ENCODE peak calls at places on chromosome 22, in nine cellular contexts. One of them, this sample, is unnamed.

GRCh38 chr22:43848366-43849171 is 13.7 kb downstream of the SULT4A1 start:
- DNase-seq in MM.1S: no peak
- DNase-seq in gastrocnemius medialis: no peak
- DNase-seq in hepatocyte: peak; percentile 69
- DNase-seq in OCI-LY7: no peak
- DNase-seq in naive thymus-derived CD4-positive, alpha-beta T cell: no peak
- DNase-seq in mammary epithelial cell: no peak
- DNase-seq in heart left ventricle: peak; percentile 33
- DNase-seq in right atrium auricular region: no peak
- DNase-seq in this sample: no peak

GRCh38 chr22:30045901-30046715 is 34.2 kb upstream of the HORMAD2 start:
- DNase-seq in naive thymus-derived CD4-positive, alpha-beta T cell: no peak
- DNase-seq in OCI-LY7: no peak
- DNase-seq in hepatocyte: no peak
- DNase-seq in MM.1S: no peak
- DNase-seq in gastrocnemius medialis: no peak
- DNase-seq in mammary epithelial cell: no peak
- DNase-seq in heart left ventricle: no peak
- DNase-seq in right atrium auricular region: peak; percentile 21
- DNase-seq in this sample: no peak

GRCh38 chr22:49853981-49854791 is 542 bp downstream of the ZBED4 start:
- DNase-seq in hepatocyte: peak; percentile 59
- DNase-seq in OCI-LY7: peak; percentile 47
- DNase-seq in MM.1S: peak; percentile 29
- DNase-seq in gastrocnemius medialis: no peak
- DNase-seq in naive thymus-derived CD4-positive, alpha-beta T cell: peak; percentile 34
- DNase-seq in right atrium auricular region: no peak
- DNase-seq in heart left ventricle: no peak
- DNase-seq in mammary epithelial cell: peak; percentile 29
- DNase-seq in this sample: no peak

GRCh38 chr22:49726022-49726681 is 101.5 kb downstream of the BRD1 start:
- DNase-seq in hepatocyte: no peak
- DNase-seq in right atrium auricular region: no peak
- DNase-seq in naive thymus-derived CD4-positive, alpha-beta T cell: no peak
- DNase-seq in gastrocnemius medialis: no peak
- DNase-seq in mammary epithelial cell: no peak
- DNase-seq in heart left ventricle: no peak
- DNase-seq in OCI-LY7: no peak
- DNase-seq in MM.1S: no peak
- DNase-seq in this sample: no peak

GRCh38 chr22:45688606-45689080 is 17.0 kb downstream of the ATXN10 start:
- DNase-seq in hepatocyte: peak; percentile 68
- DNase-seq in OCI-LY7: no peak
- DNase-seq in heart left ventricle: no peak
- DNase-seq in gastrocnemius medialis: peak; percentile 27
- DNase-seq in right atrium auricular region: no peak
- DNase-seq in MM.1S: no peak
- DNase-seq in mammary epithelial cell: peak; percentile 62
- DNase-seq in naive thymus-derived CD4-positive, alpha-beta T cell: no peak
- DNase-seq in this sample: no peak

GRCh38 chr22:31082606-31083376 is 1.7 kb downstream of the SMTN start:
- DNase-seq in gastrocnemius medialis: no peak
- DNase-seq in naive thymus-derived CD4-positive, alpha-beta T cell: peak; percentile 42
- DNase-seq in mammary epithelial cell: peak; percentile 62
- DNase-seq in heart left ventricle: peak; percentile 85
- DNase-seq in OCI-LY7: peak; percentile 55
- DNase-seq in MM.1S: no peak
- DNase-seq in right atrium auricular region: peak; percentile 83
- DNase-seq in hepatocyte: peak; percentile 80
- DNase-seq in this sample: no peak

GRCh38 chr22:23547818-23548500 is 32.1 kb downstream of the IGLL1 start:
- DNase-seq in heart left ventricle: no peak
- DNase-seq in gastrocnemius medialis: no peak
- DNase-seq in mammary epithelial cell: peak; percentile 10
- DNase-seq in MM.1S: no peak
- DNase-seq in right atrium auricular region: no peak
- DNase-seq in OCI-LY7: no peak
- DNase-seq in hepatocyte: no peak
- DNase-seq in naive thymus-derived CD4-positive, alpha-beta T cell: no peak
- DNase-seq in this sample: no peak

GRCh38 chr22:24165673-24166072 is 15.6 kb upstream of the SUSD2 start:
- DNase-seq in naive thymus-derived CD4-positive, alpha-beta T cell: no peak
- DNase-seq in hepatocyte: no peak
- DNase-seq in right atrium auricular region: no peak
- DNase-seq in mammary epithelial cell: peak; percentile 62
- DNase-seq in OCI-LY7: no peak
- DNase-seq in MM.1S: no peak
- DNase-seq in gastrocnemius medialis: no peak
- DNase-seq in heart left ventricle: no peak
- DNase-seq in this sample: no peak

GRCh38 chr22:29581799-29582198 is 886 bp upstream of the NIPSNAP1 start:
- DNase-seq in gastrocnemius medialis: no peak
- DNase-seq in heart left ventricle: no peak
- DNase-seq in right atrium auricular region: no peak
- DNase-seq in hepatocyte: no peak
- DNase-seq in naive thymus-derived CD4-positive, alpha-beta T cell: no peak
- DNase-seq in mammary epithelial cell: peak; percentile 53
- DNase-seq in MM.1S: no peak
- DNase-seq in OCI-LY7: no peak
- DNase-seq in this sample: no peak

GRCh38 chr22:49088801-49089791 is 738.6 kb downstream of the BRD1 start:
- DNase-seq in naive thymus-derived CD4-positive, alpha-beta T cell: no peak
- DNase-seq in MM.1S: no peak
- DNase-seq in mammary epithelial cell: no peak
- DNase-seq in hepatocyte: no peak
- DNase-seq in OCI-LY7: no peak
- DNase-seq in gastrocnemius medialis: no peak
- DNase-seq in right atrium auricular region: no peak
- DNase-seq in heart left ventricle: no peak
- DNase-seq in this sample: no peak

GRCh38 chr22:29369460-29369859 is 18.9 kb downstream of the AP1B1 start:
- DNase-seq in naive thymus-derived CD4-positive, alpha-beta T cell: no peak
- DNase-seq in OCI-LY7: no peak
- DNase-seq in right atrium auricular region: peak; percentile 89
- DNase-seq in mammary epithelial cell: no peak
- DNase-seq in hepatocyte: peak; percentile 77
- DNase-seq in gastrocnemius medialis: peak; percentile 46
- DNase-seq in MM.1S: no peak
- DNase-seq in heart left ventricle: peak; percentile 80
- DNase-seq in this sample: no peak

GRCh38 chr22:45200862-45201511 is 37.3 kb downstream of the NUP50 start:
- DNase-seq in MM.1S: no peak
- DNase-seq in gastrocnemius medialis: no peak
- DNase-seq in OCI-LY7: no peak
- DNase-seq in naive thymus-derived CD4-positive, alpha-beta T cell: no peak
- DNase-seq in heart left ventricle: no peak
- DNase-seq in right atrium auricular region: no peak
- DNase-seq in hepatocyte: no peak
- DNase-seq in mammary epithelial cell: peak; percentile 17
- DNase-seq in this sample: no peak

GRCh38 chr22:50016988-50017700 is 4.6 kb upstream of the IL17REL start:
- DNase-seq in hepatocyte: peak; percentile 5
- DNase-seq in OCI-LY7: no peak
- DNase-seq in MM.1S: no peak
- DNase-seq in right atrium auricular region: no peak
- DNase-seq in naive thymus-derived CD4-positive, alpha-beta T cell: no peak
- DNase-seq in mammary epithelial cell: no peak
- DNase-seq in heart left ventricle: peak; percentile 49
- DNase-seq in gastrocnemius medialis: no peak
- DNase-seq in this sample: no peak

GRCh38 chr22:47391169-47392053 is 629.0 kb downstream of the TBC1D22A start:
- DNase-seq in gastrocnemius medialis: no peak
- DNase-seq in right atrium auricular region: no peak
- DNase-seq in hepatocyte: no peak
- DNase-seq in OCI-LY7: no peak
- DNase-seq in mammary epithelial cell: no peak
- DNase-seq in naive thymus-derived CD4-positive, alpha-beta T cell: no peak
- DNase-seq in MM.1S: no peak
- DNase-seq in heart left ventricle: peak; percentile 42
- DNase-seq in this sample: no peak

GRCh38 chr22:43514476-43515157 is 102.8 kb downstream of the MPPED1 start:
- DNase-seq in heart left ventricle: no peak
- DNase-seq in naive thymus-derived CD4-positive, alpha-beta T cell: no peak
- DNase-seq in hepatocyte: no peak
- DNase-seq in gastrocnemius medialis: no peak
- DNase-seq in MM.1S: no peak
- DNase-seq in right atrium auricular region: no peak
- DNase-seq in mammary epithelial cell: no peak
- DNase-seq in OCI-LY7: no peak
- DNase-seq in this sample: no peak

GRCh38 chr22:28674121-28674563 is 5.5 kb downstream of the TTC28 start:
- DNase-seq in naive thymus-derived CD4-positive, alpha-beta T cell: peak; percentile 61
- DNase-seq in gastrocnemius medialis: no peak
- DNase-seq in MM.1S: peak; percentile 88
- DNase-seq in OCI-LY7: peak; percentile 74
- DNase-seq in hepatocyte: no peak
- DNase-seq in right atrium auricular region: no peak
- DNase-seq in heart left ventricle: no peak
- DNase-seq in mammary epithelial cell: peak; percentile 68
- DNase-seq in this sample: peak; percentile 68

DNA sequence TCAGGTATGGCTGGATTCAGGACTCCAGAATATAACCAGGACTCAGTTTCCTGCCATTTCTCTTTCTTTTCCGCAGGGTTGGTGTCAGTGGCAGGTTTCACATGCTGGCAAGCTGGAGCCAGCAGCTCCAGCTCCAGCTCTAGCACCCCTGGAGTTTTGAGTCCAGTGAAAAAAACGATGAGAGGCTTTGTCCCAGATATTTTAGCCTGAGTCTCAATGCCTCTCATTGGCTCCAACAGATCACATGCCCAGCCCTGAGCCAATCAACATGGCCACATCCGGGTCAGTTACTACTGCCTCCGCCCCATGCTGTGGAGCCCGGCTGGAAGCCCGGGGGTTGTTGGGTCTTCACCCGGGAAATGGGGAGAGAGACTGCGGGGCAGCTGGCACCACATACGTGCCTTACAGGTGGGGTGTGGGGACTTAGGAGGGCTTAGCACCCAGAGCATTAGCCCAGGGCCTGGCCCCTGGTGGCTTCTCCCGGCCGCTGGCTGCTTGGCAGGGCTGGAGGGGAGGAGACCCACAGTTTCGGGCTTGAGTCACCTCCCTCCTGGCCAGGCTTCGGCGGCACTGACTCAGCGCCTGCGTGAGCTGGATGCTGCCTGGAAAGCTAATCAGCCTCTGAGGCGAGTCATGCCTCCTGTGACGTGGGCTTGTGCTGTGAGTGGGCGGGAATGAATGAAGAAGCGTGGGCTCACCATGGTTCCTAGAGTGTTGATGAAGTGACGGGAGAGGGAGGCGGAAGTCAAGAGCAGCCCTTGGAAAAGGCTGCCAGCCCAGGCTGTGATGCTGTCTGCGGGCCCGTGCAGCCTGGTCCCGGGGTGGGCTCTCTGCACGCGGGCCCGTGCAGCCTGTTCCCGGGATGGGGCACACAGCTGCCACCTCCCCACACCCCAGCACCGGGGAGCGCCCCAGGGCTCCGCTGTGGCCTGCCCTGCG is 15.3 kb upstream of the MRTFA start:
- DNase-seq in mammary epithelial cell: peak; percentile 100
- DNase-seq in heart left ventricle: peak; percentile 96
- DNase-seq in gastrocnemius medialis: peak; percentile 95
- DNase-seq in OCI-LY7: peak; percentile 93
- DNase-seq in right atrium auricular region: peak; percentile 99
- DNase-seq in naive thymus-derived CD4-positive, alpha-beta T cell: peak; percentile 19
- DNase-seq in hepatocyte: peak; percentile 96
- DNase-seq in MM.1S: peak; percentile 92
- DNase-seq in this sample: peak; percentile 73
- H3K4me3 ChIP-seq in mammary epithelial cell: peak overlapping the region; percentile 55
- H3K4me3 ChIP-seq in heart left ventricle: peak overlapping the region; percentile 74
- H3K4me3 ChIP-seq in gastrocnemius medialis: peak overlapping the region; percentile 78
- H3K4me3 ChIP-seq in OCI-LY7: peak overlapping the region; percentile 79
- H3K4me3 ChIP-seq in right atrium auricular region: peak overlapping the region; percentile 63
- H3K4me3 ChIP-seq in naive thymus-derived CD4-positive, alpha-beta T cell: no peak overlapping the region
- H3K4me3 ChIP-seq in hepatocyte: peak overlapping the region; percentile 27
- H3K4me3 ChIP-seq in MM.1S: peak overlapping the region; percentile 81
- H3K4me3 ChIP-seq in this sample: peak overlapping the region; percentile 62

DNA sequence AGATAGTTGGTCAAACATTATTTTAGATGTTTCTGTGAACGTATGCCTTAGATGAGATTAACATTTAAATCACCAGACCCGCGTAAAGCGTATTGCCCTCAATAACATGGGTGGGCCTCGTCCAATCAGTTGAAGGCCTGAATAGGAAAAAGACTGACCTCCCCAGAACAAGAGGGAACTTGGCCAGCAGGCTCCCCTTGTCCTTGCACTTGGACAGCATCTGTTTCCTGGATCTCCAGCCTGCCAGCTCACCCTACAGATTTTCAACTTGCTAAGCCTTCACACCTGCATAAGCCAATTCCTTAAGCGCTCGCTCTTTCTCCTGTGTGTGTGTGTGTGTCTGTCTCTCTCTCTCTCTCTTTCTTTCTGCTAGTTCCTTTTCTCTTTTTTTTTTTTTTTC is 8.2 kb downstream of the TOM1 start:
- DNase-seq in naive thymus-derived CD4-positive, alpha-beta T cell: no peak
- DNase-seq in right atrium auricular region: no peak
- DNase-seq in hepatocyte: no peak
- DNase-seq in OCI-LY7: no peak
- DNase-seq in mammary epithelial cell: no peak
- DNase-seq in heart left ventricle: no peak
- DNase-seq in MM.1S: peak; percentile 13
- DNase-seq in gastrocnemius medialis: no peak
- DNase-seq in this sample: no peak
- H3K4me1 ChIP-seq in naive thymus-derived CD4-positive, alpha-beta T cell: peaks cover 37% of the 10 kb centered on the region
- H3K4me1 ChIP-seq in right atrium auricular region: no peaks in the 10 kb centered on the region
- H3K4me1 ChIP-seq in hepatocyte: peaks cover 26% of the 10 kb centered on the region
- H3K4me1 ChIP-seq in OCI-LY7: peaks cover 55% of the 10 kb centered on the region
- H3K4me1 ChIP-seq in mammary epithelial cell: peaks cover 8% of the 10 kb centered on the region
- H3K4me1 ChIP-seq in heart left ventricle: peaks cover 57% of the 10 kb centered on the region
- H3K4me1 ChIP-seq in MM.1S: peaks cover 62% of the 10 kb centered on the region
- H3K4me1 ChIP-seq in gastrocnemius medialis: peaks cover 87% of the 10 kb centered on the region
- H3K4me1 ChIP-seq in this sample: peaks cover 76% of the 10 kb centered on the region

DNA sequence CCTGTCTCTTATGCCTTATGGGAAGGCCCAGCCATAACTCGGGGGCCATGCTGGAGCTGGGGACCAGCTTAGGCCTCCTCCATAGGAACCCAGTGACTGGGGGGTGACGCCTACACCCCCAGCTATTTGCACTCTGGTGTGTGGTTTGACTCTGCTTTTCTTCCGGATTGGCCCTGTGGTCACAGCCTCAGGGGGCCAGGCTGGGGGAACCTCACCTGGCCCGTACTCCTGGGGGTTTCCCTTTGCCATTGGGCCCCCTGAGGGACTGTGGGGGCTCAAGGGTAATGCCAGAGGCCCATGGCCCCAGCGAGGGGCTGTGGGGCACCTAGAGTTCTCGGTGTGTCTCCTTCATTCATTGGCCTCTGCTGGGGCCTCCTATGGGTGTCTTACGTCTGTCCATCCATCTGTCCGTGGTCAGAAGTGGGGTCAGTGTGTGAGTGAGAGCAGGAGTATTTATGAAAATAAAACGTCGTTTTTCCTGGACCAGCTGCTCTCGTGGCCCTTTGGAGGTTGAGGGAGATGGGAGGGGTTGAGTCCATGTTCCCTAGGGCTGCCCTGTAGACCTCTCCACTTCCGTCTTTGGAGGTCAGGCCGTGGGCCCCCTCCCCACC is 6.3 kb upstream of the SH3BP1 start:
- DNase-seq in gastrocnemius medialis: no peak
- DNase-seq in right atrium auricular region: no peak
- DNase-seq in OCI-LY7: no peak
- DNase-seq in hepatocyte: no peak
- DNase-seq in mammary epithelial cell: no peak
- DNase-seq in naive thymus-derived CD4-positive, alpha-beta T cell: no peak
- DNase-seq in MM.1S: no peak
- DNase-seq in heart left ventricle: no peak
- DNase-seq in this sample: peak; percentile 36
- H3K4me3 ChIP-seq in gastrocnemius medialis: peak overlapping the region; percentile 48
- H3K4me3 ChIP-seq in right atrium auricular region: no peak overlapping the region
- H3K4me3 ChIP-seq in OCI-LY7: no peak overlapping the region
- H3K4me3 ChIP-seq in hepatocyte: no peak overlapping the region
- H3K4me3 ChIP-seq in mammary epithelial cell: no peak overlapping the region
- H3K4me3 ChIP-seq in naive thymus-derived CD4-positive, alpha-beta T cell: peak overlapping the region; percentile 31
- H3K4me3 ChIP-seq in MM.1S: no peak overlapping the region
- H3K4me3 ChIP-seq in heart left ventricle: no peak overlapping the region
- H3K4me3 ChIP-seq in this sample: peak overlapping the region; percentile 16

GRCh38 chr22:27456696-27457503 is 344.7 kb downstream of the MN1 start:
- DNase-seq in hepatocyte: peak; percentile 62
- DNase-seq in right atrium auricular region: no peak
- DNase-seq in heart left ventricle: no peak
- DNase-seq in MM.1S: no peak
- DNase-seq in naive thymus-derived CD4-positive, alpha-beta T cell: no peak
- DNase-seq in mammary epithelial cell: peak; percentile 94
- DNase-seq in gastrocnemius medialis: no peak
- DNase-seq in OCI-LY7: no peak
- DNase-seq in this sample: no peak
- H3K4me1 ChIP-seq in hepatocyte: peaks cover 7% of the 10 kb centered on the region
- H3K4me1 ChIP-seq in right atrium auricular region: no peaks in the 10 kb centered on the region
- H3K4me1 ChIP-seq in heart left ventricle: no peaks in the 10 kb centered on the region
- H3K4me1 ChIP-seq in MM.1S: no peaks in the 10 kb centered on the region
- H3K4me1 ChIP-seq in naive thymus-derived CD4-positive, alpha-beta T cell: no peaks in the 10 kb centered on the region
- H3K4me1 ChIP-seq in mammary epithelial cell: peaks cover 40% of the 10 kb centered on the region
- H3K4me1 ChIP-seq in gastrocnemius medialis: no peaks in the 10 kb centered on the region
- H3K4me1 ChIP-seq in OCI-LY7: no peaks in the 10 kb centered on the region
- H3K4me1 ChIP-seq in this sample: no peaks in the 10 kb centered on the region